ENCODE peak calls at places on chromosome 6, in seven cellular contexts. One of them, this sample, is unnamed.

GRCh38 chr6:135419162-135419561 is 78.4 kb downstream of the AHI1 start:
- DNase-seq in anterior cingulate cortex: no peak
- DNase-seq in MCF 10A: no peak
- DNase-seq in HCT116: no peak
- DNase-seq in OCI-LY7: no peak
- DNase-seq in left cardiac atrium: no peak
- DNase-seq in spleen: no peak
- DNase-seq in this sample: no peak

GRCh38 chr6:63391203-63391970 is 71.6 kb upstream of the LGSN start:
- DNase-seq in anterior cingulate cortex: no peak
- DNase-seq in MCF 10A: no peak
- DNase-seq in HCT116: no peak
- DNase-seq in OCI-LY7: no peak
- DNase-seq in left cardiac atrium: no peak
- DNase-seq in spleen: no peak
- DNase-seq in this sample: no peak

GRCh38 chr6:70299456-70299855 is 3.4 kb downstream of the COL9A1 start:
- DNase-seq in anterior cingulate cortex: no peak
- DNase-seq in MCF 10A: peak
- DNase-seq in HCT116: no peak
- DNase-seq in OCI-LY7: no peak
- DNase-seq in left cardiac atrium: no peak
- DNase-seq in spleen: no peak
- DNase-seq in this sample: no peak

GRCh38 chr6:105382477-105382876 is 20.4 kb downstream of the PREP start:
- DNase-seq in anterior cingulate cortex: no peak
- DNase-seq in MCF 10A: no peak
- DNase-seq in HCT116: no peak
- DNase-seq in OCI-LY7: no peak
- DNase-seq in left cardiac atrium: no peak
- DNase-seq in spleen: no peak
- DNase-seq in this sample: no peak

GRCh38 chr6:167306401-167306998 is 15.4 kb downstream of the UNC93A start:
- DNase-seq in anterior cingulate cortex: no peak
- DNase-seq in MCF 10A: no peak
- DNase-seq in HCT116: peak
- DNase-seq in OCI-LY7: no peak
- DNase-seq in left cardiac atrium: no peak
- DNase-seq in spleen: no peak
- DNase-seq in this sample: no peak

GRCh38 chr6:107075951-107076381 is 39.3 kb downstream of the BEND3 start:
- DNase-seq in anterior cingulate cortex: no peak
- DNase-seq in MCF 10A: peak
- DNase-seq in HCT116: no peak
- DNase-seq in OCI-LY7: peak
- DNase-seq in left cardiac atrium: no peak
- DNase-seq in spleen: no peak
- DNase-seq in this sample: no peak

GRCh38 chr6:146912730-146913680 is 291.2 kb upstream of the STXBP5 start:
- DNase-seq in anterior cingulate cortex: no peak
- DNase-seq in MCF 10A: peak
- DNase-seq in HCT116: no peak
- DNase-seq in OCI-LY7: no peak
- DNase-seq in left cardiac atrium: no peak
- DNase-seq in spleen: no peak
- DNase-seq in this sample: peak

GRCh38 chr6:40348591-40348990 is 238.6 kb downstream of the LRFN2 start:
- DNase-seq in anterior cingulate cortex: no peak
- DNase-seq in MCF 10A: no peak
- DNase-seq in HCT116: no peak
- DNase-seq in OCI-LY7: no peak
- DNase-seq in left cardiac atrium: no peak
- DNase-seq in spleen: no peak
- DNase-seq in this sample: no peak

GRCh38 chr6:66948106-66948505 is 1241.1 kb upstream of the EYS start:
- DNase-seq in anterior cingulate cortex: no peak
- DNase-seq in MCF 10A: peak
- DNase-seq in HCT116: no peak
- DNase-seq in OCI-LY7: no peak
- DNase-seq in left cardiac atrium: no peak
- DNase-seq in spleen: no peak
- DNase-seq in this sample: no peak

GRCh38 chr6:2209226-2209809 is 36.1 kb downstream of the GMDS start:
- DNase-seq in anterior cingulate cortex: no peak
- DNase-seq in MCF 10A: peak
- DNase-seq in HCT116: peak
- DNase-seq in OCI-LY7: peak
- DNase-seq in left cardiac atrium: no peak
- DNase-seq in spleen: no peak
- DNase-seq in this sample: no peak

GRCh38 chr6:63899550-63899949 is 263.9 kb downstream of the PHF3 start:
- DNase-seq in anterior cingulate cortex: no peak
- DNase-seq in MCF 10A: peak
- DNase-seq in HCT116: no peak
- DNase-seq in OCI-LY7: no peak
- DNase-seq in left cardiac atrium: no peak
- DNase-seq in spleen: no peak
- DNase-seq in this sample: no peak

GRCh38 chr6:99467509-99468106 is 42.5 kb upstream of the PNISR start:
- DNase-seq in anterior cingulate cortex: no peak
- DNase-seq in MCF 10A: peak
- DNase-seq in HCT116: no peak
- DNase-seq in OCI-LY7: peak
- DNase-seq in left cardiac atrium: no peak
- DNase-seq in spleen: no peak
- DNase-seq in this sample: no peak

GRCh38 chr6:129120856-129121255 is 237.9 kb downstream of the LAMA2 start:
- DNase-seq in anterior cingulate cortex: no peak
- DNase-seq in MCF 10A: peak
- DNase-seq in HCT116: no peak
- DNase-seq in OCI-LY7: no peak
- DNase-seq in left cardiac atrium: no peak
- DNase-seq in spleen: no peak
- DNase-seq in this sample: no peak

GRCh38 chr6:111061493-111061892 is 25.8 kb upstream of the SLC16A10 start:
- DNase-seq in anterior cingulate cortex: no peak
- DNase-seq in MCF 10A: peak
- DNase-seq in HCT116: no peak
- DNase-seq in OCI-LY7: no peak
- DNase-seq in left cardiac atrium: no peak
- DNase-seq in spleen: no peak
- DNase-seq in this sample: no peak

GRCh38 chr6:154243793-154244768 is 112.5 kb downstream of the IPCEF1 start:
- DNase-seq in anterior cingulate cortex: no peak
- DNase-seq in MCF 10A: no peak
- DNase-seq in HCT116: no peak
- DNase-seq in OCI-LY7: no peak
- DNase-seq in left cardiac atrium: no peak
- DNase-seq in spleen: no peak
- DNase-seq in this sample: no peak

This sample was measured in HL-60.